ENCODE peak calls at places on chromosomes 7 and 10, in six cellular contexts. V, U, E, X, G and S are unnamed samples.

GRCh38 chr7:128361463-128362441 is at the start of gene PRRT4:
- DNase-seq in V (no peak), U (no peak), E (no peak), X (no peak), G (peak), S (peak)

GRCh38 chr10:65719790-65720189 is 1206.0 kb upstream of the LRRTM3 start:
- DNase-seq in V (no peak), U (no peak), E (no peak), X (no peak), G (no peak), S (no peak)

GRCh38 chr10:103896225-103896624 is 21.8 kb downstream of the STN1 start:
- DNase-seq in V (no peak), U (no peak), E (no peak), X (peak), G (no peak), S (no peak)

GRCh38 chr10:132619927-132620326 is 82.3 kb downstream of the INPP5A start:
- DNase-seq in V (no peak), U (no peak), E (no peak), X (no peak), G (no peak), S (no peak)

GRCh38 chr7:98870807-98871491 is 1.1 kb upstream of the TMEM130 start:
- DNase-seq in V (no peak), U (no peak), E (no peak), X (no peak), G (no peak), S (no peak)

GRCh38 chr10:18400201-18400910 is 251.0 kb downstream of the NSUN6 start:
- DNase-seq in V (no peak), U (no peak), E (no peak), X (no peak), G (no peak), S (no peak)

GRCh38 chr10:35464805-35465456 is 128.6 kb downstream of the CCNY start:
- DNase-seq in V (no peak), U (no peak), E (no peak), X (peak), G (no peak), S (no peak)

GRCh38 chr7:114715907-114716306 is 206.0 kb upstream of the MDFIC start:
- DNase-seq in V (no peak), U (no peak), E (peak), X (peak), G (no peak), S (no peak)

GRCh38 chr7:30465342-30466170 is 13.0 kb downstream of the NOD1 start:
- DNase-seq in V (no peak), U (peak), E (no peak), X (peak), G (no peak), S (no peak)

GRCh38 chr7:67484244-67484751 is 487.7 kb downstream of the TYW1 start:
- DNase-seq in V (peak), U (peak), E (peak), X (peak), G (peak), S (peak)

GRCh38 chr7:23016345-23017253 is 2.7 kb upstream of the HYCC1 start:
- DNase-seq in V (peak), U (no peak), E (no peak), X (no peak), G (no peak), S (no peak)

GRCh38 chr10:96266118-96266770 is 5.1 kb downstream of the BLNK start:
- DNase-seq in V (no peak), U (peak), E (no peak), X (no peak), G (no peak), S (no peak)

GRCh38 chr7:8638076-8638475 is 204.7 kb downstream of the NXPH1 start:
- DNase-seq in V (no peak), U (peak), E (no peak), X (no peak), G (peak), S (no peak)

GRCh38 chr7:36128448-36129047 is 24.5 kb upstream of the EEPD1 start:
- DNase-seq in V (peak), U (peak), E (peak), X (peak), G (peak), S (no peak)

GRCh38 chr7:25319707-25320106 is 91.4 kb upstream of the NPVF start:
- DNase-seq in V (no peak), U (no peak), E (no peak), X (no peak), G (no peak), S (no peak)

GRCh38 chr7:102425639-102426267 is 7.6 kb upstream of the ORAI2 start:
- DNase-seq in V (peak), U (no peak), E (no peak), X (no peak), G (peak), S (no peak)

GRCh38 chr7:66957595-66958290 is 36.7 kb downstream of the TMEM248 start:
- DNase-seq in V (no peak), U (no peak), E (no peak), X (no peak), G (no peak), S (no peak)

GRCh38 chr7:77461842-77462241 is 45.7 kb upstream of the GSAP start:
- DNase-seq in V (no peak), U (no peak), E (no peak), X (no peak), G (no peak), S (no peak)

GRCh38 chr7:6167004-6167551 is 105.3 kb downstream of the CYTH3 start:
- DNase-seq in V (no peak), U (no peak), E (no peak), X (no peak), G (no peak), S (no peak)